ENCODE peak calls at places on chromosome 2, in four cellular contexts. M is H54, G is HCT116, W is body of pancreas. N is an unnamed sample.

GRCh38 chr2:24855703-24856102 is 62.5 kb downstream of the CENPO start:
- DNase-seq in M (no peak), G (no peak), W (no peak), N (no peak)

GRCh38 chr2:68385232-68385906 is 20.3 kb downstream of the PLEK start:
- DNase-seq in M (no peak), G (no peak), W (no peak), N (no peak)

GRCh38 chr2:199018826-199019225 is 438.9 kb downstream of the SATB2 start:
- DNase-seq in M (no peak), G (no peak), W (no peak), N (no peak)

GRCh38 chr2:237859082-237859433 is 365 bp upstream of the RAMP1 start:
- DNase-seq in M (no peak), G (no peak), W (no peak), N (no peak)

GRCh38 chr2:124476291-124476690 is 451.2 kb downstream of the CNTNAP5 start:
- DNase-seq in M (no peak), G (no peak), W (no peak), N (no peak)

GRCh38 chr2:157891630-157892016 is 15.5 kb upstream of the ACVR1 start:
- DNase-seq in M (no peak), G (no peak), W (no peak), N (no peak)

GRCh38 chr2:96831679-96832078 is 12.1 kb downstream of the ANKRD23 start:
- DNase-seq in M (no peak), G (no peak), W (peak), N (no peak)

GRCh38 chr2:108220942-108221541 is 18.7 kb upstream of the SULT1C3 start:
- DNase-seq in M (no peak), G (no peak), W (no peak), N (no peak)

GRCh38 chr2:130327703-130328527 is 14.8 kb upstream of the IMP4 start:
- DNase-seq in M (no peak), G (no peak), W (no peak), N (no peak)

GRCh38 chr2:238063414-238064189 is 2.8 kb downstream of the SCLY start:
- DNase-seq in M (no peak), G (no peak), W (no peak), N (no peak)

GRCh38 chr2:202718614-202719013 is 83.8 kb downstream of the FAM117B start:
- DNase-seq in M (peak), G (peak), W (no peak), N (no peak)

GRCh38 chr2:12694990-12695774 is 21.6 kb upstream of the TRIB2 start:
- DNase-seq in M (no peak), G (no peak), W (no peak), N (peak)

GRCh38 chr2:47083886-47084682 is 71.0 kb downstream of the STPG4 start:
- DNase-seq in M (no peak), G (no peak), W (no peak), N (no peak)

GRCh38 chr2:80365762-80366161 is 61.2 kb upstream of the LRRTM1 start:
- DNase-seq in M (no peak), G (no peak), W (no peak), N (no peak)

GRCh38 chr2:201768918-201769317 is 11.8 kb downstream of the ALS2 start:
- DNase-seq in M (no peak), G (no peak), W (no peak), N (no peak)

GRCh38 chr2:101205521-101205998 is 47.1 kb upstream of the CNOT11 start:
- DNase-seq in M (peak), G (peak), W (peak), N (peak)

GRCh38 chr2:11056614-11057013 is 98.7 kb upstream of the SLC66A3 start:
- DNase-seq in M (peak), G (peak), W (no peak), N (no peak)

GRCh38 chr2:165778653-165779451 is 15.2 kb downstream of the GALNT3 start:
- DNase-seq in M (no peak), G (no peak), W (peak), N (peak)

GRCh38 chr2:85497944-85498630 is 40.9 kb upstream of the MAT2A start:
- DNase-seq in M (no peak), G (no peak), W (no peak), N (no peak)

GRCh38 chr2:117972466-117973123 is 41.3 kb downstream of the CCDC93 start:
- DNase-seq in M (no peak), G (no peak), W (no peak), N (no peak)

GRCh38 chr2:48508461-48509124 is 21.4 kb upstream of the STON1 start:
- DNase-seq in M (no peak), G (no peak), W (no peak), N (peak)

GRCh38 chr2:97913846-97914245 is 81.9 kb downstream of the TMEM131 start:
- DNase-seq in M (no peak), G (no peak), W (no peak), N (no peak)

GRCh38 chr2:65532937-65533336 is 100.5 kb upstream of the SPRED2 start:
- DNase-seq in M (no peak), G (no peak), W (no peak), N (no peak)

GRCh38 chr2:158489366-158490112 is 32.8 kb downstream of the PKP4 start:
- DNase-seq in M (no peak), G (no peak), W (no peak), N (no peak)

GRCh38 chr2:219522111-219523030 is 8.1 kb downstream of the ASIC4 start:
- DNase-seq in M (peak), G (peak), W (no peak), N (peak)

GRCh38 chr2:42942990-42943493 is 150.7 kb upstream of the HAAO start:
- DNase-seq in M (no peak), G (no peak), W (no peak), N (no peak)

GRCh38 chr2:16553222-16553621 is 112.4 kb downstream of the CYRIA start:
- DNase-seq in M (peak), G (peak), W (peak), N (peak)

GRCh38 chr2:150716186-150716585 is 228.7 kb upstream of the RND3 start:
- DNase-seq in M (no peak), G (no peak), W (no peak), N (no peak)

GRCh38 chr2:149394864-149395263 is 64.5 kb downstream of the LYPD6 start:
- DNase-seq in M (no peak), G (no peak), W (no peak), N (no peak)

GRCh38 chr2:229714080-229714735 is at the start of gene DNER:
- DNase-seq in M (peak), G (no peak), W (peak), N (peak)

GRCh38 chr2:149472413-149472812 is 115.2 kb downstream of the MMADHC start:
- DNase-seq in M (no peak), G (no peak), W (no peak), N (no peak)

GRCh38 chr2:217151509-217152206 is 291.8 kb upstream of the TNP1 start:
- DNase-seq in M (no peak), G (no peak), W (no peak), N (no peak)

GRCh38 chr2:105777071-105777482 is 32.4 kb downstream of the NCK2 start:
- DNase-seq in M (no peak), G (no peak), W (no peak), N (no peak)

GRCh38 chr2:22486343-22486742 is 898.6 kb upstream of the KLHL29 start:
- DNase-seq in M (no peak), G (no peak), W (no peak), N (no peak)

GRCh38 chr2:47867205-47867604 is 39.1 kb downstream of the FBXO11 start:
- DNase-seq in M (peak), G (peak), W (peak), N (peak)

DNA sequence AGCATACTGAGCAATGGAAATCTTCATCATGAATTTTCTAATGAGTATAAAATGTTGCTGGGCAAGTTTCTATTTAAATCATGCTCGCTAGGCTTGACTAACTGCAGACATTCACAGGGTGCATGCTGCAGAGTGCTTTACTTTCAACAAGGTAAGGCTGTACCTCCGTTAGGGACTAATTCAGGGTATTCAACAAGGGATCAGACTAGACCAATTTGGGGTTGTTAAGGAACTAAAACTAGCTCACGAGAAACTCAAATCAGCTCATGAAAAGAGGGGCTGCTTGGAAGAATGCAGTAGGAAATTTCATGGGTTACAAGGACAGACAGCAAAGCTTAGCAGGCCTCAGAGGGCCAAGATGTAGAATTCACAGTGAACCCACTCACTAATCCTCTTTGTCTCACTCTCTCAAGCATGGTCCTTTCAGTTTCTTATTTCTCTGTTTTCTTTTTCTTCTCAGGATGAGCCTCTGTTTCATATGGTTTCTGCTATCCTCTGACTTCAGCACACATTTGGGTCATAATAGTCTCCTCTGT is 2.2 kb downstream of the MYO3B start:
- DNase-seq in M (no peak), G (no peak), W (no peak), N (no peak)
- TF ChIP-seq POLR2A in M (no peak), G (no peak), W (no peak), N (no peak)

DNA sequence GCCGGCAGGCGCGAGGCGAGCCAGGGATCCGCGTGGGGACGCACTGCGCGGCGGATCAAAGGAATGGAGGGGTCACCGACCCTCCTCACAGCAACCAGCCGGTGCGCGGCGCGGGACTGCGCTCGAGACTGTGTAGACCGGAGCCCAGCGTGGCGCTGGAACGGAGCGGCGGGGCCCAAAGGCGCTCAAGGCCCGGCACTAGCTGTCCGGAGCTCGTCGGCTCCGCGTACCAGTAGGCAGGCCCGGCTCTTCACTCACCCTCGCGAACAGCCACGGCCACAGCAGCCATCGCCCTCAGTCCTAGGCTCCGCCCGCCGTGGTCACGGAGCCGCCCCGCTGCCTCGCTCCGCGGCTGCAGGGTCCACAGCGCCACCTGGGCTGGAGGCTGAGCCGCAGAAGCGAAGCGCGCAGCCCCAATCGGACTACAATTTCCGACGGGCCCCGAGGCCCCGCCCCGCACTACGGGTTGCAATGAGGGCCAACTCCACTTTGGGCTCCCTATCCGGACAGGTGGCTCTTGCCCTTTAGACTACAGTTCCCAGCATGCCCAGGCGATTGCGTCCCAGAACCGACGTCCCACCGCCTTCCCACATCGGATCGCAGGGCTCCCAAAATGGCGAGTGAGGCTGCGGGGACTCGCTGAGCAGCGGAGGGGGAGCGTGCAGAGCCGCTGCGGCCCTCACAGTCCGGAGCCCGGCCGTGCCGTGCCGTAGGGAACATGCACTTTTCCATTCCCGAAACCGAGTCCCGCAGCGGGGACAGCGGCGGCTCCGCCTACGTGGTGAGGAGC is at the start of the genes EIF2B4 and SNX17:
- DNase-seq in M (peak), G (peak), W (peak), N (peak)
- TF ChIP-seq POLR2A in M (peak), G (peak), W (peak), N (peak)

GRCh38 chr2:241314181-241314932 is 1.1 kb downstream of the HDLBP start:
- DNase-seq in M (no peak), G (peak), W (no peak), N (peak)
- TF ChIP-seq POLR2A in M (no peak), G (no peak), W (no peak), N (no peak)

GRCh38 chr2:172586255-172586891 is 30.5 kb downstream of the PDK1 start:
- DNase-seq in M (no peak), G (no peak), W (no peak), N (no peak)
- TF ChIP-seq POLR2A in M (no peak), G (no peak), W (no peak), N (no peak)

DNA sequence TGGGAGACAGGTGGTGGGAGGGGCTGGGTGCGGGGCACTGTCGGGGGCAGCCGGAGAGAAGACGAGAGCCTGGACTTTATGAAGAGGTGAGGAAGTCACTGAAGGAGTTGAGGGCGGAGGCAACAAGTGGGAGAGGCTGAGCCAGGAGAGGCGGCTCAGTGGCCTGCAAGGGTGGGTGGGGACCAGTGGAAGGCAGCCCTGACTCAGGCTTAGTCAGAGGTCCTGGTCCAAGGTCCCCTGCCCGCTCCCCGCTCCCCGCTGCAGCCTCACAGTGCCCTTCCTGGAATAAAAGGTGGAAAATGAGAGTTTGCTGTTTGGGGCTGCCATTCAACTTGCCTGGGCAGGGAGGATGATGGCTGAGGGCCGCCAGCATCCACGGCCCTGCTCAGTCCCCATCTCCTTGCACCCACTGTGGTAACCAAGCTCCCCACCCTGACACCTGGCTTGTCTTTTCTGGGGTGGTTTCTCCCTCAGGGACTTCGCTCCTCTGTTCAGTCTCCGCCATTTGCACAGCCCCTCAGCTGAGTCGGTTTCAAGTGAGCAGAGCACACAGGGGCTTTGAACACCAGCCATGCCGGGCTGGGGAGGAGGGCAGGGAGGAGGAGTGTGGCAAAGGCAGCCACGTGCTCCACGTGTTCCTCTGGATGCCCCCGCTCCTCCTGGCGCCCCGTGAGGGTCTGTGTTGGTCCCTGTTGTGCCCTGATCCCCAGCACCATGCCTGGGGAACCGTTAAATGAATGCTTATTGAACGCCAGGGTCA is 13.7 kb upstream of the RALB start:
- DNase-seq in M (peak), G (peak), W (no peak), N (no peak)
- TF ChIP-seq POLR2A in M (no peak), G (no peak), W (no peak), N (no peak)

GRCh38 chr2:20674974-20675679 is 8.2 kb downstream of the GDF7 start:
- DNase-seq in M (peak), G (no peak), W (no peak), N (no peak)
- TF ChIP-seq POLR2A in M (no peak), G (no peak), W (no peak), N (no peak)